ENCODE peak calls at places on chromosomes 1 and 21, in six cellular contexts. W is GM23338; F is stomach; O is neural progenitor cell; Z is CD8-positive, alpha-beta memory T cell; Y is PC-3. P is an unnamed sample.
A peak's percentile ranks its signal among the peaks of the same experiment; 100 is the strongest.

GRCh38 chr1:201025571-201026002 is 2.1 kb upstream of the KIF21B start:
- DNase-seq in W (peak; percentile 70), F (no peak), O (peak; percentile 56), Z (no peak), Y (peak; percentile 47), P (no peak)

GRCh38 chr1:12088607-12089006 is 25.5 kb downstream of the TNFRSF8 start:
- DNase-seq in W (no peak), F (peak; percentile 26), O (no peak), Z (peak; percentile 42), Y (no peak), P (no peak)

GRCh38 chr1:30525980-30526651 is 197.3 kb downstream of the MATN1 start:
- DNase-seq in W (no peak), F (peak; percentile 23), O (no peak), Z (no peak), Y (peak; percentile 67), P (peak; percentile 59)

GRCh38 chr1:47231314-47232186 is 475 bp downstream of the TAL1 start:
- DNase-seq in W (peak; percentile 46), F (no peak), O (peak; percentile 66), Z (peak; percentile 18), Y (no peak), P (peak; percentile 54)

GRCh38 chr1:64838486-64838885 is 93.6 kb downstream of the RAVER2 start:
- DNase-seq in W (no peak), F (no peak), O (no peak), Z (no peak), Y (no peak), P (no peak)

GRCh38 chr1:79716481-79716880 is 710.0 kb upstream of the ADGRL4 start:
- DNase-seq in W (peak; percentile 53), F (no peak), O (peak; percentile 52), Z (no peak), Y (peak; percentile 69), P (peak; percentile 78)

GRCh38 chr1:68600049-68600661 is 103.3 kb upstream of the DEPDC1 start:
- DNase-seq in W (peak; percentile 85), F (no peak), O (peak; percentile 54), Z (no peak), Y (peak; percentile 53), P (peak; percentile 7)

GRCh38 chr1:55816456-55816794 is 601.3 kb upstream of the USP24 start:
- DNase-seq in W (no peak), F (no peak), O (no peak), Z (no peak), Y (no peak), P (no peak)

GRCh38 chr1:237296861-237297260 is 254.9 kb downstream of the RYR2 start:
- DNase-seq in W (no peak), F (no peak), O (no peak), Z (no peak), Y (no peak), P (no peak)

GRCh38 chr1:28249013-28249870 is 10.1 kb upstream of the SESN2 start:
- DNase-seq in W (peak; percentile 70), F (peak; percentile 80), O (peak; percentile 50), Z (no peak), Y (peak; percentile 88), P (peak; percentile 92)

GRCh38 chr1:197948926-197949899 is 32.0 kb downstream of the LHX9 start:
- DNase-seq in W (no peak), F (no peak), O (no peak), Z (peak; percentile 34), Y (no peak), P (no peak)

GRCh38 chr1:95371666-95372320 is 137.8 kb downstream of the RWDD3 start:
- DNase-seq in W (no peak), F (no peak), O (no peak), Z (no peak), Y (no peak), P (no peak)

GRCh38 chr1:231691618-231692259 is 65.1 kb downstream of the DISC1 start:
- DNase-seq in W (peak; percentile 78), F (no peak), O (peak; percentile 64), Z (no peak), Y (peak; percentile 48), P (peak; percentile 24)

GRCh38 chr21:16418211-16418610 is 688.4 kb downstream of the USP25 start:
- DNase-seq in W (no peak), F (no peak), O (no peak), Z (no peak), Y (no peak), P (peak; percentile 23)

GRCh38 chr1:17629460-17629859 is 90.0 kb downstream of the ARHGEF10L start:
- DNase-seq in W (peak; percentile 81), F (no peak), O (peak; percentile 61), Z (no peak), Y (no peak), P (no peak)

GRCh38 chr21:34335316-34335715 is 28.5 kb upstream of the KCNE2 start:
- DNase-seq in W (no peak), F (no peak), O (peak; percentile 69), Z (no peak), Y (no peak), P (no peak)

GRCh38 chr1:230820568-230820967 is 47.8 kb downstream of the C1orf198 start:
- DNase-seq in W (no peak), F (no peak), O (no peak), Z (no peak), Y (no peak), P (no peak)

GRCh38 chr1:210448293-210448892 is 119.7 kb downstream of the HHAT start:
- DNase-seq in W (peak; percentile 80), F (no peak), O (peak; percentile 68), Z (peak; percentile 4), Y (peak; percentile 73), P (peak; percentile 39)

GRCh38 chr1:84078108-84078823 is 65.8 kb upstream of the PRKACB start:
- DNase-seq in W (peak; percentile 45), F (no peak), O (no peak), Z (peak; percentile 6), Y (peak; percentile 18), P (no peak)

GRCh38 chr1:199472025-199472424 is 555.5 kb upstream of the NR5A2 start:
- DNase-seq in W (no peak), F (no peak), O (no peak), Z (no peak), Y (no peak), P (no peak)

GRCh38 chr1:106700151-106700550 is 356.3 kb upstream of the PRMT6 start:
- DNase-seq in W (no peak), F (no peak), O (no peak), Z (no peak), Y (peak; percentile 53), P (peak; percentile 39)

GRCh38 chr1:3992103-3992556 is 92.1 kb upstream of the C1orf174 start:
- DNase-seq in W (no peak), F (no peak), O (no peak), Z (no peak), Y (no peak), P (peak; percentile 1)

GRCh38 chr21:14215971-14216621 is at the start of gene RBM11:
- DNase-seq in W (peak; percentile 95), F (peak; percentile 81), O (peak; percentile 94), Z (peak; percentile 65), Y (peak; percentile 68), P (peak; percentile 13)

GRCh38 chr1:82923957-82924356 is 1075.0 kb downstream of the TTLL7 start:
- DNase-seq in W (no peak), F (no peak), O (no peak), Z (no peak), Y (no peak), P (peak; percentile 17)

GRCh38 chr1:58090640-58091039 is 455.9 kb downstream of the OMA1 start:
- DNase-seq in W (no peak), F (no peak), O (no peak), Z (no peak), Y (no peak), P (no peak)
- H3K27ac ChIP-seq in W (no peak overlapping the region), F (no peak overlapping the region), O (no peak overlapping the region), Z (no peak overlapping the region), Y (no peak overlapping the region), P (no peak overlapping the region)

GRCh38 chr1:38558055-38558454 is 301.5 kb downstream of the RRAGC start:
- DNase-seq in W (peak; percentile 63), F (no peak), O (peak; percentile 64), Z (no peak), Y (no peak), P (no peak)
- H3K4me1 ChIP-seq in W (peaks cover 26% of the 10 kb centered on the region), F (peaks cover 19% of the 10 kb centered on the region), O (peaks cover 23% of the 10 kb centered on the region), Z (peaks cover 34% of the 10 kb centered on the region), Y (no peaks in the 10 kb centered on the region), P (no peaks in the 10 kb centered on the region)

GRCh38 chr1:110556471-110556807 is 37.5 kb upstream of the KCNA10 start:
- DNase-seq in W (no peak), F (no peak), O (no peak), Z (no peak), Y (no peak), P (no peak)

GRCh38 chr1:110557481-110557880 is 38.5 kb upstream of the KCNA10 start:
- DNase-seq in W (no peak), F (no peak), O (no peak), Z (no peak), Y (no peak), P (no peak)

GRCh38 chr1:110555807-110556470 is 37.0 kb upstream of the KCNA10 start:
- DNase-seq in W (peak; percentile 18), F (no peak), O (no peak), Z (no peak), Y (no peak), P (no peak)

GRCh38 chr1:110551278-110551809 is 32.4 kb upstream of the KCNA10 start:
- DNase-seq in W (no peak), F (no peak), O (no peak), Z (no peak), Y (no peak), P (no peak)

GRCh38 chr1:110554871-110555801 is 36.2 kb upstream of the KCNA10 start:
- DNase-seq in W (peak; percentile 71), F (peak; percentile 53), O (peak; percentile 75), Z (peak; percentile 41), Y (no peak), P (no peak)
- H3K27me3 ChIP-seq in W (peaks cover 54% of the 10 kb centered on the region), F (peaks cover 22% of the 10 kb centered on the region), O (peaks cover 86% of the 10 kb centered on the region), Z (peaks cover 23% of the 10 kb centered on the region), Y (peaks cover 63% of the 10 kb centered on the region), P (peaks cover 47% of the 10 kb centered on the region)

GRCh38 chr1:109824349-109825115 is 60.8 kb upstream of the EPS8L3 start:
- DNase-seq in W (no peak), F (no peak), O (no peak), Z (no peak), Y (no peak), P (peak; percentile 48)
- H3K27ac ChIP-seq in W (no peak overlapping the region), F (peak overlapping the region; percentile 65), O (no peak overlapping the region), Z (peak overlapping the region; percentile 64), Y (peak overlapping the region; percentile 39), P (no peak overlapping the region)

DNA sequence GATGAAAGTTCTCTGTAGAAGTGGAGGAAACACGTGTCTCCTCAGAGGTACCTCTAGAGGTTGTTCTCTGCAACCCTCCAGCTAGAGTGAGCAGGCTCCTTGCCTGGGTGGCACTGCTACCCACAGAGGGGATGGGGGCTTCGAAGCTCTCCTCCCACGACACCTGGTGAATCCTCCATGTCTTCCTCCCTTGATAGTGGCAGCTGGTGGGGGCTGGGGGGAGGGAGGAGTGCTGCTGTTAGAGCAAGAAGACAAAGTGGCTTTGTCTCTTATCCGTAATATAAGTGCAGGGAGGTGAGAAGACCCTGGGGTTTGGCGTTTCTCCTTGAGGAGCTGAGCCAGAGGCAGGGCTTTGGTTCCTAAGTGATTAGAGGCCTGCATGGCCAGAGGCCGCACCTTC is 45.2 kb downstream of the ATP2B4 start:
- DNase-seq in W (no peak), F (no peak), O (no peak), Z (no peak), Y (no peak), P (no peak)
- H3K4me1 ChIP-seq in W (peaks cover 14% of the 10 kb centered on the region), F (peaks cover 100% of the 10 kb centered on the region), O (peaks cover 22% of the 10 kb centered on the region), Z (peaks cover 52% of the 10 kb centered on the region), Y (peaks cover 46% of the 10 kb centered on the region), P (peaks cover 11% of the 10 kb centered on the region)

GRCh38 chr21:44503901-44504399 is 36.0 kb downstream of the KRTAP10-1 start:
- DNase-seq in W (no peak), F (no peak), O (no peak), Z (no peak), Y (no peak), P (no peak)
- H3K27me3 ChIP-seq in W (no peaks in the 10 kb centered on the region), F (no peaks in the 10 kb centered on the region), O (no peaks in the 10 kb centered on the region), Z (peaks cover 4% of the 10 kb centered on the region), Y (peaks cover 5% of the 10 kb centered on the region), P (no peaks in the 10 kb centered on the region)